ENCODE peak calls at places on chromosomes 12 and 14, in seven cellular contexts. J is GM23248, H is neuronal stem cell, D is adipocyte, O is fibroblast of lung, R is neural progenitor cell, V is IMR-90. Q is an unnamed sample.

GRCh38 chr12:103783744-103784664 is 57.0 kb downstream of the NT5DC3 start:
- DNase-seq in V (no peak), J (no peak), D (no peak), H (no peak), O (no peak), R (no peak), Q (no peak)

GRCh38 chr14:73935666-73936065 is 14.2 kb downstream of the FAM161B start:
- DNase-seq in R (no peak), H (no peak), V (no peak), O (no peak), D (peak), J (peak), Q (no peak)

GRCh38 chr12:51827925-51828818 is 20.3 kb downstream of the FIGNL2 start:
- DNase-seq in J (peak), R (no peak), D (peak), H (no peak), O (peak), V (peak), Q (no peak)

GRCh38 chr12:101792046-101792931 is 38.5 kb downstream of the GNPTAB start:
- DNase-seq in R (no peak), D (no peak), V (no peak), H (no peak), J (peak), O (no peak), Q (no peak)

GRCh38 chr12:57761391-57761998 is 5.4 kb downstream of the CYP27B1 start:
- DNase-seq in J (no peak), O (no peak), V (no peak), H (no peak), R (no peak), D (no peak), Q (peak)

GRCh38 chr12:76586764-76587395 is 27.3 kb upstream of the OSBPL8 start:
- DNase-seq in D (peak), H (peak), J (peak), O (peak), R (peak), V (peak), Q (no peak)

GRCh38 chr12:16229676-16230075 is 47.8 kb downstream of the SLC15A5 start:
- DNase-seq in D (no peak), O (no peak), H (no peak), V (no peak), R (no peak), J (peak), Q (no peak)

GRCh38 chr14:69260246-69260978 is 454 bp downstream of the GALNT16 start:
- DNase-seq in O (peak), D (peak), R (peak), J (peak), V (peak), H (peak), Q (peak)

GRCh38 chr12:4153343-4153892 is 120.1 kb upstream of the CCND2 start:
- DNase-seq in V (no peak), D (no peak), J (no peak), O (no peak), H (no peak), R (no peak), Q (no peak)

GRCh38 chr14:96126339-96126770 is 78.3 kb upstream of the BDKRB2 start:
- DNase-seq in R (no peak), H (no peak), V (peak), J (no peak), O (no peak), D (no peak), Q (no peak)

GRCh38 chr12:131065279-131065678 is 111.6 kb downstream of the ADGRD1 start:
- DNase-seq in V (no peak), J (no peak), H (no peak), R (no peak), D (no peak), O (no peak), Q (peak)

GRCh38 chr14:78863143-78863542 is 693.0 kb downstream of the NRXN3 start:
- DNase-seq in O (peak), H (peak), R (peak), D (peak), V (peak), J (peak), Q (no peak)

GRCh38 chr12:131365821-131366260 is 345.0 kb upstream of the SFSWAP start:
- DNase-seq in H (no peak), V (no peak), D (no peak), O (no peak), J (no peak), R (no peak), Q (no peak)

GRCh38 chr12:2198088-2198501 is 145.3 kb downstream of the CACNA1C start:
- DNase-seq in J (peak), R (peak), H (peak), O (peak), V (peak), D (peak), Q (no peak)

GRCh38 chr12:46430340-46430948 is 57.9 kb upstream of the SLC38A2 start:
- DNase-seq in V (peak), R (no peak), O (peak), J (peak), H (no peak), D (peak), Q (no peak)

GRCh38 chr14:68027276-68027675 is 207.7 kb downstream of the RAD51B start:
- DNase-seq in V (peak), D (peak), H (no peak), J (peak), O (peak), R (no peak), Q (no peak)

GRCh38 chr12:99946131-99946530 is 38.6 kb downstream of the ANKS1B start:
- DNase-seq in H (no peak), O (no peak), V (no peak), D (no peak), R (no peak), J (no peak), Q (no peak)

GRCh38 chr12:109677323-109677722 is 36.3 kb upstream of the FAM222A start:
- DNase-seq in J (no peak), R (peak), H (peak), V (no peak), D (no peak), O (no peak), Q (peak)

GRCh38 chr14:54686871-54687749 is 120.2 kb downstream of the SAMD4A start:
- DNase-seq in V (no peak), R (no peak), O (peak), H (no peak), D (no peak), J (peak), Q (no peak)

GRCh38 chr14:67221982-67222328 is 19.3 kb upstream of the PALS1 start:
- DNase-seq in R (no peak), J (no peak), H (no peak), D (no peak), O (no peak), V (no peak), Q (no peak)

GRCh38 chr12:128853321-128854197 is at the start of gene GLT1D1:
- DNase-seq in H (peak), O (no peak), R (peak), J (no peak), V (no peak), D (no peak), Q (no peak)

GRCh38 chr14:24398943-24399801 is at the start of gene NYNRIN:
- DNase-seq in D (peak), J (peak), R (peak), H (peak), O (peak), V (peak), Q (peak)

GRCh38 chr14:91063119-91063518 is 2.7 kb upstream of the RPS6KA5 start:
- DNase-seq in D (no peak), J (peak), O (no peak), V (no peak), R (no peak), H (no peak), Q (no peak)

GRCh38 chr14:82046512-82047226 is 513.0 kb upstream of the SEL1L start:
- DNase-seq in R (no peak), D (no peak), V (no peak), O (no peak), J (no peak), H (no peak), Q (no peak)

GRCh38 chr12:72330291-72330690 is 58.1 kb downstream of the TRHDE start:
- DNase-seq in D (peak), H (peak), J (no peak), O (peak), R (peak), V (peak), Q (peak)

GRCh38 chr12:32512379-32512778 is 113.0 kb downstream of the FGD4 start:
- DNase-seq in H (no peak), V (no peak), R (no peak), D (no peak), J (no peak), O (no peak), Q (no peak)

GRCh38 chr14:52551696-52552062 is 626 bp downstream of the TXNDC16 start:
- DNase-seq in O (peak), V (peak), H (peak), J (peak), R (peak), D (peak), Q (no peak)

GRCh38 chr14:29056167-29056566 is 289.6 kb downstream of the FOXG1 start:
- DNase-seq in V (no peak), H (no peak), J (no peak), D (no peak), O (no peak), R (no peak), Q (no peak)

GRCh38 chr14:74545386-74545785 is 51.8 kb downstream of the ISCA2 start:
- DNase-seq in D (no peak), O (no peak), V (no peak), R (no peak), H (no peak), J (no peak), Q (no peak)

GRCh38 chr14:100900837-100901390 is 2.6 kb downstream of the RTL1 start:
- DNase-seq in H (peak), J (peak), O (peak), D (no peak), R (peak), V (no peak), Q (no peak)

GRCh38 chr12:44381341-44381740 is 494.8 kb downstream of the NELL2 start:
- DNase-seq in H (no peak), V (no peak), J (no peak), D (no peak), O (no peak), R (no peak), Q (no peak)

GRCh38 chr14:105475916-105476845 is 1.6 kb downstream of the CRIP2 start:
- DNase-seq in R (peak), O (peak), V (peak), J (peak), H (no peak), D (no peak), Q (peak)

GRCh38 chr12:98188649-98189048 is 326.7 kb upstream of the TMPO start:
- DNase-seq in H (no peak), D (no peak), J (peak), V (no peak), O (peak), R (no peak), Q (no peak)

GRCh38 chr12:7123806-7124519 is 4.7 kb downstream of the RBP5 start:
- DNase-seq in J (no peak), O (no peak), V (no peak), H (no peak), D (no peak), R (no peak), Q (no peak)

GRCh38 chr14:61726772-61727658 is 31.7 kb downstream of the HIF1A start:
- DNase-seq in R (no peak), O (no peak), V (no peak), D (no peak), J (no peak), H (no peak), Q (no peak)

GRCh38 chr14:61719344-61720301 is 24.3 kb downstream of the HIF1A start:
- DNase-seq in R (no peak), O (no peak), H (no peak), V (no peak), D (no peak), J (no peak), Q (no peak)

GRCh38 chr14:61720302-61720677 is 25.0 kb downstream of the HIF1A start:
- DNase-seq in V (no peak), R (no peak), O (peak), H (no peak), D (no peak), J (peak), Q (no peak)

GRCh38 chr14:61724133-61724532 is 28.8 kb downstream of the HIF1A start:
- DNase-seq in R (no peak), O (no peak), J (no peak), H (no peak), D (no peak), V (no peak), Q (no peak)
- H3K4me3 ChIP-seq in R (no peak), O (no peak), J (no peak), H (no peak), D (no peak), V (no peak), Q (no peak)

DNA sequence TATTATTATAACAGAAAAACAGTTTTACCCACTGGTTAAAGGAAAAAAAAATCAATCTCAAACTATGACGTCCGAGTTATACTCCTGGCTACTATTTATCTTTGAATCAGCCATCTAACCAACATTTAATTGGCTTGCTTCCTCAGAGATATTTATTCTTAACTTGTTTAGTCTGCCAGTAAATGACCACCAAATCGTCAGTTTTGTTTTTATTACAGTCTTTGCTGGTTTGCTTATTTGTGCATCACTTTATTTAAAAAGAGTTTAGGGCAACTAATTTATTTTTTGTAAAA is 71.2 kb downstream of the RASSF8 start:
- DNase-seq in D (no peak), O (peak), H (no peak), J (peak), V (peak), R (no peak), Q (no peak)
- H3K9ac ChIP-seq in D (peak), O (no peak), H (no peak), J (peak), V (no peak), R (no peak), Q (no peak)

GRCh38 chr14:27727371-27727770 is 1039.2 kb upstream of the FOXG1 start:
- DNase-seq in D (no peak), V (no peak), H (no peak), R (no peak), J (no peak), O (no peak), Q (no peak)

GRCh38 chr14:27721760-27722159 is 1044.8 kb upstream of the FOXG1 start:
- DNase-seq in R (no peak), D (no peak), J (no peak), H (no peak), V (no peak), O (no peak), Q (no peak)

GRCh38 chr14:27730204-27730603 is 1036.4 kb upstream of the FOXG1 start:
- DNase-seq in R (no peak), J (no peak), V (no peak), H (no peak), O (no peak), D (no peak), Q (no peak)

DNA sequence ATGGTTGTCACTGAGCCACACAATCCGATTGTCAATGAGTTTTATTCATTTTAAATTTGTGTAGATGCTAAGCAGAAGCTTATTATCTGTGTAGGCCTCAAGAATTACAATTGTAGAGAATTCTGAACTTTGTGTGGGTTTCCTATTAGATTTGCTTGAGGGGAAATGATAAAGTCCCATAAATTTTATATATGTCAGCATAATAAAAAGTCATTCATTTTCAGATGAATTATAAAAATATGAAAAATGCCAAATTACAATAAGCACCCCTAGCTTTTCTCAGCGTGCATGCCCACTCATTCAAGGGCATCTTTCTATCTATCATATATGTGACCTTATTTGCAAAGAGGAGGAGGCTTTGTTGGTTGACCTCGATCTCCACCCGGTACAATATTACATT is 1041.1 kb upstream of the FOXG1 start:
- DNase-seq in H (no peak), D (no peak), J (no peak), R (no peak), V (no peak), O (no peak), Q (no peak)
- H3K4me3 ChIP-seq in H (no peak), D (no peak), J (no peak), R (no peak), V (no peak), O (no peak), Q (no peak)

DNA sequence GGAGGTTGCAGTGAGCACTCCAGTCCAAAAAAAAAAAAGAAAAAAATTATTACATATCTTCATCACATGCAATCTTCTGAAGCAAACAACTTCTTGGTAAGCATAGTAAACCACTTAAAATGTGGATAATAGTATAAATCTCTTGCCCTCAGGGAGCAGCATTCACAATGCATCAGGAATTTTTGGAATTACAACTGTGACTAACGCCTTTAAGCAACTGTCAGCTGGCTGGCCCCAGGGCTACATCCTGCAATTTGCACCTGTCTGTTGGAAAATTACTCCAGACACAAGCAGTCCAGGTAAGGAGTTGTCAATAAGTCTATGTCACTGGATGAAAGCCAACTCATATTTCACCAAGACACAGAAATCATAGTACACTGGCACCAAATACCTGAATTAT is 5.5 kb upstream of the SLC7A7 start:
- DNase-seq in O (peak), V (no peak), R (no peak), H (no peak), J (peak), D (peak), Q (no peak)
- H3K9ac ChIP-seq in O (no peak), V (no peak), R (no peak), H (no peak), J (no peak), D (no peak), Q (no peak)

DNA sequence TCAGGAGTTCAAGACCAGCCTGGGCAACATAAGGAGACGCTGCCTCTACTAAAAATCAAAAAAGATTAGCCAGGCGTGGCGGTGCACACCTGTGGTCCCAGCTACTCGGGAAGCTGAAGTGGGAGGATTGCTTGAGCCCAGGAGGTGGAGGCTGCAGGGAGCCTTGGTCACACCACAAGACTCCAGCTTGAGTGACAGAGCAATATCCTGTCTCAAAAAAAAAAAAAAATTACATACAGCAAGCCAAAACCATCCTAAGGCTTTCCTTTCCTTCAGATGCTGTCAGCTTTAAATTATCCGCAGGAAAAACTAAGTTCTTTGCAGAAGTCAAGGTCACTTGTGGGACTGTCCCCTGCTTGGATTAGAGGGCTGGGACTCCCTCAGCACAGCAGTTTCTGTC is 1.3 kb downstream of the CS start:
- DNase-seq in H (no peak), V (no peak), R (no peak), J (no peak), D (no peak), O (no peak), Q (no peak)
- H3K4me3 ChIP-seq in H (no peak), V (peak), R (peak), J (peak), D (peak), O (peak), Q (peak)

GRCh38 chr12:107318804-107319535 is 225.6 kb upstream of the CRY1 start:
- DNase-seq in O (peak), D (peak), H (peak), J (peak), V (peak), R (peak), Q (no peak)
- H3K9ac ChIP-seq in O (no peak), D (peak), H (peak), J (no peak), V (no peak), R (no peak), Q (no peak)

DNA sequence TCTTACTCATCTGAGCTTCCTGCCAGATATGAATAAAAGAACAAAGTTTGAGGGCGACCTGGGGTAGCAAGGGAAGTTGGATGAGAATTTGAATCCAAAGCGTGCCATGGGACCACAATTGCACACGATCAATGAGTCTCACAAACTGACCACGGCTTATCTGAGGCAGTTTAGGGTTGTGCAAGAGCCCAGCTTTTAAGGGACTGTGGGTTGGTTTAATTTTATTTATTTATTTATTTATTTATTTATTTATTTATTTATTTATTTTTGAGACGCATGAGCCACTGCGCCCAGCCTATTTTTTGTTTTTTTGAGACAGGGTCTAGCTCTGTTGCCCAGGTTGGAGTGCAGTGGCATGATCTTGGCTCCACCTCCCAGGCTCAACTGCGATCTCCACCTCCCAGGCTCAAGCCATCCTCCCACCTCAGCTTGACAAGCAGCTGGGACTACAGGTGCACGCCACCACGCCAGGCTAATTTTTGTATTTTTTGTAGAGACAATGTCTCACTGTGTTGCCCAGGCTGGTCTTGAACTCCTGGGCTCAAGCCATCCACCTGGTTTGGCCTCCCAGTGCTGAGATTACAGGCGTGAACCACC is 1.1 kb downstream of the AMDHD1 start:
- DNase-seq in J (peak), R (no peak), D (no peak), H (no peak), V (no peak), O (no peak), Q (no peak)
- H3K4me3 ChIP-seq in J (no peak), R (no peak), D (no peak), H (no peak), V (no peak), O (no peak), Q (no peak)

Q was measured in kidney.